ENCODE peak calls at places on chromosomes 12 and 14, in seven cellular contexts. J is CD8-positive, alpha-beta T cell; C is retinal pigment epithelial cell; P is ascending aorta; W is left ventricle myocardium inferior; V is AG10803; N is endothelial cell. D is an unnamed sample.
A peak's percentile ranks its signal among the peaks of the same experiment; 100 is the strongest.

GRCh38 chr12:117165342-117165741 is 24.9 kb downstream of the FBXO21 start:
- DNase-seq in J (no peak), C (no peak), P (no peak), W (no peak), V (no peak), N (no peak), D (no peak)

GRCh38 chr14:57390806-57391562 is 598 bp downstream of the NAA30 start:
- DNase-seq in J (peak; percentile 63), C (no peak), P (peak; percentile 65), W (peak; percentile 25), V (peak; percentile 28), N (peak; percentile 41), D (no peak)

GRCh38 chr14:62796431-62796830 is 248.8 kb downstream of the KCNH5 start:
- DNase-seq in J (no peak), C (no peak), P (no peak), W (no peak), V (no peak), N (no peak), D (no peak)

GRCh38 chr12:108861878-108862587 is 4.7 kb upstream of the SSH1 start:
- DNase-seq in J (no peak), C (no peak), P (no peak), W (peak; percentile 38), V (no peak), N (no peak), D (no peak)

GRCh38 chr12:32577328-32577727 is 101.8 kb upstream of the DNM1L start:
- DNase-seq in J (no peak), C (no peak), P (no peak), W (no peak), V (no peak), N (no peak), D (no peak)

GRCh38 chr12:29492884-29493283 is 4.6 kb downstream of the OVCH1 start:
- DNase-seq in J (no peak), C (no peak), P (no peak), W (no peak), V (no peak), N (no peak), D (no peak)

GRCh38 chr12:12883369-12884001 is 7.9 kb upstream of the GPRC5A start:
- DNase-seq in J (no peak), C (no peak), P (no peak), W (no peak), V (no peak), N (no peak), D (no peak)

GRCh38 chr12:40829738-40830144 is 137.5 kb downstream of the CNTN1 start:
- DNase-seq in J (no peak), C (peak; percentile 55), P (no peak), W (no peak), V (no peak), N (no peak), D (no peak)

GRCh38 chr12:109433618-109434017 is 43.5 kb downstream of the KCTD10 start:
- DNase-seq in J (no peak), C (no peak), P (no peak), W (peak; percentile 28), V (no peak), N (peak; percentile 50), D (no peak)

DNA sequence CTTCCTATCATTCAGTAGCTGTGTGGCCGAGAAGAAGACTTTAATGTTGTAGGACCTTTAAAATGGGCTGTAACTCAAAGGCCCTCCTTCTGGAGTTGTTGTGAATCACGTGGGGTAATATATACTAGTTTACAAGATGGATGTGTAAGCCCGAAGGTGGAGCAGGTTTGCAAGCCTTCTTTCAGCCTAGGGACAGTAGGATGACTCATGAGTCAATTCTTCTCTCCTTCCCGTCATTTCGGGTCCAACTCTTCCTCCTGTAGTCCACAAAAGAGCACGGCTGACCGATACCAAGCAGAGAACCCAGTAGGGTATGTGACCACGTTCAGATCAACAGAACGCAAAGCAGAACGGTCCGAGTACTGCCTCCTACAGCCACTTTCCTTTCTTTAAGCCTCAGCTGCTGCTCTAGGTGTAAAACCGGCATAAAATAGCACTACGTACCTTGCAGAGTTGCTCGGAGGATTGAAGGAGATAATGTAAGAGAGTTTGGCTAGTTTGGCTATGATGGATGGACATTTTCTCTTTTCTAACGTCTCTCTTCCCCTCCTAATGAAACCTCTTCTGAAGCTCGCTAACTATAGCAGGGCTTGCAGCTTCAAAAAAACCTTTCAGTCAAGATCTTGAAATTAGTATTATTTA is 1.3 kb upstream of the RASSF3 start:
- DNase-seq in J (peak; percentile 69), C (no peak), P (no peak), W (no peak), V (peak; percentile 28), N (peak; percentile 11), D (no peak)
- TF ChIP-seq CTCF in J (no peak), C (peak; percentile 20), P (no peak), W (no peak), V (peak; percentile 10), N (no peak), D (no peak)

GRCh38 chr14:77059276-77059934 is 30.9 kb upstream of the IRF2BPL start:
- DNase-seq in J (no peak), C (peak; percentile 67), P (no peak), W (no peak), V (peak; percentile 93), N (no peak), D (no peak)
- TF ChIP-seq CTCF in J (no peak), C (peak; percentile 43), P (no peak), W (peak; percentile 36), V (peak; percentile 44), N (no peak), D (no peak)

GRCh38 chr12:106010746-106011145 is 128.0 kb downstream of the NUAK1 start:
- DNase-seq in J (no peak), C (no peak), P (no peak), W (no peak), V (peak; percentile 65), N (no peak), D (no peak)

GRCh38 chr12:106015646-106016045 is 123.1 kb downstream of the NUAK1 start:
- DNase-seq in J (no peak), C (no peak), P (no peak), W (no peak), V (no peak), N (no peak), D (no peak)

GRCh38 chr12:106019130-106019529 is 119.6 kb downstream of the NUAK1 start:
- DNase-seq in J (no peak), C (no peak), P (no peak), W (no peak), V (no peak), N (no peak), D (no peak)

GRCh38 chr12:106018286-106018685 is 120.5 kb downstream of the NUAK1 start:
- DNase-seq in J (no peak), C (no peak), P (no peak), W (no peak), V (no peak), N (no peak), D (no peak)

DNA sequence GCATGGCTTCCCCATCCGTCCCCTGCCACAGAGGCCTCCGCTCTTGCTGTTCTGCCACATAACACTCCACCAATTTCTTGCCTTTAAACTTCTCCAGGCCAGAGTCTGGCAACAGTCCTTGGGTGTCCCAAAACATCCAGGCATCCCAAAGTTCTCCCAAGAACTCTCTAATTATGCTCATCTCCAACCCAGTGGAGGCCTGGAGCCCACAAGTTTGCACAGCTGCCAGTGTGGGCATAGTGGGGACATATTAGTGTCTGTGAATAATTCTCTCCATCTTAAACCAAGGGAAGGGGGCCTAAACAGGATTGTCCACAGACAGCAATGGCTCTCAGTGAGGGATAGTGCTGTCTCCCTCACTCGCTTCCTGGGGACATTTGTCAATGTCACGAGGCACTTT is 124.8 kb downstream of the NUAK1 start:
- DNase-seq in J (no peak), C (no peak), P (no peak), W (no peak), V (no peak), N (no peak), D (no peak)
- TF ChIP-seq CTCF in J (no peak), C (no peak), P (no peak), W (no peak), V (no peak), N (no peak), D (no peak)

GRCh38 chr14:99525699-99526080 is 44.5 kb downstream of the CCNK start:
- DNase-seq in J (no peak), C (no peak), P (no peak), W (no peak), V (no peak), N (no peak), D (no peak)

GRCh38 chr14:99522934-99523660 is 41.9 kb downstream of the CCNK start:
- DNase-seq in J (no peak), C (no peak), P (no peak), W (peak; percentile 15), V (no peak), N (no peak), D (no peak)

GRCh38 chr14:99523661-99524050 is 42.4 kb downstream of the CCNK start:
- DNase-seq in J (no peak), C (no peak), P (no peak), W (peak; percentile 7), V (no peak), N (no peak), D (no peak)

GRCh38 chr14:99524091-99524661 is 43.0 kb downstream of the CCNK start:
- DNase-seq in J (no peak), C (no peak), P (no peak), W (peak; percentile 18), V (no peak), N (no peak), D (no peak)

GRCh38 chr14:99524804-99525698 is 43.8 kb downstream of the CCNK start:
- DNase-seq in J (no peak), C (no peak), P (no peak), W (peak; percentile 13), V (peak; percentile 48), N (no peak), D (no peak)
- TF ChIP-seq CTCF in J (no peak), C (peak; percentile 43), P (no peak), W (peak; percentile 46), V (peak; percentile 49), N (no peak), D (no peak)

GRCh38 chr14:70096866-70097265 is 91.9 kb downstream of the SLC8A3 start:
- DNase-seq in J (no peak), C (no peak), P (no peak), W (no peak), V (no peak), N (peak; percentile 26), D (no peak)
- TF ChIP-seq CTCF in J (no peak), C (peak; percentile 35), P (no peak), W (peak; percentile 12), V (peak; percentile 32), N (peak; percentile 22), D (no peak)

GRCh38 chr14:50057331-50057730 is 59.0 kb downstream of the VCPKMT start:
- DNase-seq in J (no peak), C (no peak), P (no peak), W (no peak), V (no peak), N (no peak), D (no peak)

GRCh38 chr14:50058112-50058511 is 58.3 kb downstream of the VCPKMT start:
- DNase-seq in J (no peak), C (no peak), P (no peak), W (no peak), V (no peak), N (no peak), D (no peak)

GRCh38 chr14:50056457-50056856 is 59.9 kb downstream of the VCPKMT start:
- DNase-seq in J (no peak), C (no peak), P (no peak), W (no peak), V (no peak), N (no peak), D (no peak)

GRCh38 chr14:50053935-50054334 is 62.4 kb downstream of the VCPKMT start:
- DNase-seq in J (no peak), C (no peak), P (no peak), W (no peak), V (no peak), N (no peak), D (no peak)

GRCh38 chr14:50055461-50056228 is 60.7 kb downstream of the VCPKMT start:
- DNase-seq in J (no peak), C (no peak), P (peak; percentile 65), W (no peak), V (no peak), N (no peak), D (no peak)
- TF ChIP-seq CTCF in J (no peak), C (peak; percentile 35), P (no peak), W (peak; percentile 24), V (no peak), N (no peak), D (no peak)